ENCODE peak calls at places on chromosomes 11 and 22, in nine cellular contexts. One of them, this sample, is unnamed.

GRCh38 chr11:2447253-2447950 is 2.6 kb downstream of the KCNQ1 start:
- DNase-seq in aorta: peak; percentile 66
- DNase-seq in stimulated activated CD4-positive, alpha-beta T cell treated with anti-CD3 and anti-CD28 coated beads, Interleukin-4, amount 100 ng/mL, for 1 hour: no peak
- DNase-seq in cardiac septum: peak; percentile 59
- DNase-seq in NCI-H774: no peak
- DNase-seq in activated T-cell treated with anti-CD3 and anti-CD28 coated beads for 1 hour: no peak
- DNase-seq in CD14-positive monocyte: no peak
- DNase-seq in dorsolateral prefrontal cortex: no peak
- DNase-seq in NCI-H1105: no peak
- DNase-seq in this sample: no peak

GRCh38 chr11:114149689-114150407 is 90.3 kb downstream of the ZBTB16 start:
- DNase-seq in aorta: no peak
- DNase-seq in stimulated activated CD4-positive, alpha-beta T cell treated with anti-CD3 and anti-CD28 coated beads, Interleukin-4, amount 100 ng/mL, for 1 hour: no peak
- DNase-seq in cardiac septum: no peak
- DNase-seq in NCI-H774: no peak
- DNase-seq in activated T-cell treated with anti-CD3 and anti-CD28 coated beads for 1 hour: no peak
- DNase-seq in CD14-positive monocyte: no peak
- DNase-seq in dorsolateral prefrontal cortex: no peak
- DNase-seq in NCI-H1105: no peak
- DNase-seq in this sample: no peak

GRCh38 chr11:205221-206001 is 1.8 kb downstream of the BET1L start:
- DNase-seq in aorta: no peak
- DNase-seq in stimulated activated CD4-positive, alpha-beta T cell treated with anti-CD3 and anti-CD28 coated beads, Interleukin-4, amount 100 ng/mL, for 1 hour: no peak
- DNase-seq in cardiac septum: peak; percentile 51
- DNase-seq in NCI-H774: no peak
- DNase-seq in activated T-cell treated with anti-CD3 and anti-CD28 coated beads for 1 hour: no peak
- DNase-seq in CD14-positive monocyte: no peak
- DNase-seq in dorsolateral prefrontal cortex: peak; percentile 22
- DNase-seq in NCI-H1105: no peak
- DNase-seq in this sample: no peak

GRCh38 chr22:36510384-36510783 is 3.5 kb upstream of the FOXRED2 start:
- DNase-seq in aorta: no peak
- DNase-seq in stimulated activated CD4-positive, alpha-beta T cell treated with anti-CD3 and anti-CD28 coated beads, Interleukin-4, amount 100 ng/mL, for 1 hour: no peak
- DNase-seq in cardiac septum: no peak
- DNase-seq in NCI-H774: no peak
- DNase-seq in activated T-cell treated with anti-CD3 and anti-CD28 coated beads for 1 hour: no peak
- DNase-seq in CD14-positive monocyte: no peak
- DNase-seq in dorsolateral prefrontal cortex: no peak
- DNase-seq in NCI-H1105: no peak
- DNase-seq in this sample: no peak

GRCh38 chr11:33542921-33543320 is 157.7 kb downstream of the C11orf91 start:
- DNase-seq in aorta: no peak
- DNase-seq in stimulated activated CD4-positive, alpha-beta T cell treated with anti-CD3 and anti-CD28 coated beads, Interleukin-4, amount 100 ng/mL, for 1 hour: peak; percentile 40
- DNase-seq in cardiac septum: no peak
- DNase-seq in NCI-H774: no peak
- DNase-seq in activated T-cell treated with anti-CD3 and anti-CD28 coated beads for 1 hour: peak; percentile 12
- DNase-seq in CD14-positive monocyte: no peak
- DNase-seq in dorsolateral prefrontal cortex: peak; percentile 62
- DNase-seq in NCI-H1105: no peak
- DNase-seq in this sample: peak; percentile 39

GRCh38 chr11:115180272-115180671 is 323.9 kb downstream of the CADM1 start:
- DNase-seq in aorta: no peak
- DNase-seq in stimulated activated CD4-positive, alpha-beta T cell treated with anti-CD3 and anti-CD28 coated beads, Interleukin-4, amount 100 ng/mL, for 1 hour: no peak
- DNase-seq in cardiac septum: no peak
- DNase-seq in NCI-H774: no peak
- DNase-seq in activated T-cell treated with anti-CD3 and anti-CD28 coated beads for 1 hour: no peak
- DNase-seq in CD14-positive monocyte: no peak
- DNase-seq in dorsolateral prefrontal cortex: no peak
- DNase-seq in NCI-H1105: no peak
- DNase-seq in this sample: no peak

GRCh38 chr22:23784215-23784732 is 2.5 kb upstream of the SMARCB1 start:
- DNase-seq in aorta: no peak
- DNase-seq in stimulated activated CD4-positive, alpha-beta T cell treated with anti-CD3 and anti-CD28 coated beads, Interleukin-4, amount 100 ng/mL, for 1 hour: no peak
- DNase-seq in cardiac septum: no peak
- DNase-seq in NCI-H774: no peak
- DNase-seq in activated T-cell treated with anti-CD3 and anti-CD28 coated beads for 1 hour: no peak
- DNase-seq in CD14-positive monocyte: no peak
- DNase-seq in dorsolateral prefrontal cortex: no peak
- DNase-seq in NCI-H1105: no peak
- DNase-seq in this sample: no peak

GRCh38 chr11:76962583-76963416 is 71.4 kb upstream of the B3GNT6 start:
- DNase-seq in aorta: no peak
- DNase-seq in stimulated activated CD4-positive, alpha-beta T cell treated with anti-CD3 and anti-CD28 coated beads, Interleukin-4, amount 100 ng/mL, for 1 hour: no peak
- DNase-seq in cardiac septum: no peak
- DNase-seq in NCI-H774: no peak
- DNase-seq in activated T-cell treated with anti-CD3 and anti-CD28 coated beads for 1 hour: no peak
- DNase-seq in CD14-positive monocyte: no peak
- DNase-seq in dorsolateral prefrontal cortex: no peak
- DNase-seq in NCI-H1105: no peak
- DNase-seq in this sample: no peak

GRCh38 chr22:48662476-48663150 is 1165.1 kb downstream of the BRD1 start:
- DNase-seq in aorta: no peak
- DNase-seq in stimulated activated CD4-positive, alpha-beta T cell treated with anti-CD3 and anti-CD28 coated beads, Interleukin-4, amount 100 ng/mL, for 1 hour: no peak
- DNase-seq in cardiac septum: no peak
- DNase-seq in NCI-H774: no peak
- DNase-seq in activated T-cell treated with anti-CD3 and anti-CD28 coated beads for 1 hour: no peak
- DNase-seq in CD14-positive monocyte: no peak
- DNase-seq in dorsolateral prefrontal cortex: no peak
- DNase-seq in NCI-H1105: no peak
- DNase-seq in this sample: no peak

GRCh38 chr22:19738664-19739447 is 15.5 kb downstream of the GP1BB start:
- DNase-seq in aorta: no peak
- DNase-seq in stimulated activated CD4-positive, alpha-beta T cell treated with anti-CD3 and anti-CD28 coated beads, Interleukin-4, amount 100 ng/mL, for 1 hour: no peak
- DNase-seq in cardiac septum: no peak
- DNase-seq in NCI-H774: no peak
- DNase-seq in activated T-cell treated with anti-CD3 and anti-CD28 coated beads for 1 hour: no peak
- DNase-seq in CD14-positive monocyte: no peak
- DNase-seq in dorsolateral prefrontal cortex: no peak
- DNase-seq in NCI-H1105: no peak
- DNase-seq in this sample: no peak

GRCh38 chr22:45413013-45413367 is 409 bp downstream of the SMC1B start:
- DNase-seq in aorta: no peak
- DNase-seq in stimulated activated CD4-positive, alpha-beta T cell treated with anti-CD3 and anti-CD28 coated beads, Interleukin-4, amount 100 ng/mL, for 1 hour: no peak
- DNase-seq in cardiac septum: no peak
- DNase-seq in NCI-H774: no peak
- DNase-seq in activated T-cell treated with anti-CD3 and anti-CD28 coated beads for 1 hour: no peak
- DNase-seq in CD14-positive monocyte: no peak
- DNase-seq in dorsolateral prefrontal cortex: no peak
- DNase-seq in NCI-H1105: no peak
- DNase-seq in this sample: no peak

GRCh38 chr22:49983148-49984042 is 22.8 kb downstream of the PIM3 start:
- DNase-seq in aorta: peak; percentile 75
- DNase-seq in stimulated activated CD4-positive, alpha-beta T cell treated with anti-CD3 and anti-CD28 coated beads, Interleukin-4, amount 100 ng/mL, for 1 hour: no peak
- DNase-seq in cardiac septum: peak; percentile 63
- DNase-seq in NCI-H774: no peak
- DNase-seq in activated T-cell treated with anti-CD3 and anti-CD28 coated beads for 1 hour: no peak
- DNase-seq in CD14-positive monocyte: no peak
- DNase-seq in dorsolateral prefrontal cortex: peak; percentile 13
- DNase-seq in NCI-H1105: no peak
- DNase-seq in this sample: no peak

GRCh38 chr11:76838422-76839068 is 22.2 kb upstream of the ACER3 start:
- DNase-seq in aorta: no peak
- DNase-seq in stimulated activated CD4-positive, alpha-beta T cell treated with anti-CD3 and anti-CD28 coated beads, Interleukin-4, amount 100 ng/mL, for 1 hour: no peak
- DNase-seq in cardiac septum: no peak
- DNase-seq in NCI-H774: no peak
- DNase-seq in activated T-cell treated with anti-CD3 and anti-CD28 coated beads for 1 hour: no peak
- DNase-seq in CD14-positive monocyte: no peak
- DNase-seq in dorsolateral prefrontal cortex: no peak
- DNase-seq in NCI-H1105: no peak
- DNase-seq in this sample: peak; percentile 7

GRCh38 chr11:36899796-36900195 is 301.8 kb upstream of the RAG2 start:
- DNase-seq in aorta: no peak
- DNase-seq in stimulated activated CD4-positive, alpha-beta T cell treated with anti-CD3 and anti-CD28 coated beads, Interleukin-4, amount 100 ng/mL, for 1 hour: no peak
- DNase-seq in cardiac septum: no peak
- DNase-seq in NCI-H774: peak; percentile 41
- DNase-seq in activated T-cell treated with anti-CD3 and anti-CD28 coated beads for 1 hour: no peak
- DNase-seq in CD14-positive monocyte: no peak
- DNase-seq in dorsolateral prefrontal cortex: no peak
- DNase-seq in NCI-H1105: no peak
- DNase-seq in this sample: no peak

GRCh38 chr11:107116358-107116757 is 98.1 kb upstream of the GUCY1A2 start:
- DNase-seq in aorta: no peak
- DNase-seq in stimulated activated CD4-positive, alpha-beta T cell treated with anti-CD3 and anti-CD28 coated beads, Interleukin-4, amount 100 ng/mL, for 1 hour: no peak
- DNase-seq in cardiac septum: no peak
- DNase-seq in NCI-H774: no peak
- DNase-seq in activated T-cell treated with anti-CD3 and anti-CD28 coated beads for 1 hour: no peak
- DNase-seq in CD14-positive monocyte: no peak
- DNase-seq in dorsolateral prefrontal cortex: no peak
- DNase-seq in NCI-H1105: no peak
- DNase-seq in this sample: no peak

GRCh38 chr11:113373306-113373705 is 14.3 kb upstream of the ANKK1 start:
- DNase-seq in aorta: no peak
- DNase-seq in stimulated activated CD4-positive, alpha-beta T cell treated with anti-CD3 and anti-CD28 coated beads, Interleukin-4, amount 100 ng/mL, for 1 hour: no peak
- DNase-seq in cardiac septum: no peak
- DNase-seq in NCI-H774: no peak
- DNase-seq in activated T-cell treated with anti-CD3 and anti-CD28 coated beads for 1 hour: no peak
- DNase-seq in CD14-positive monocyte: no peak
- DNase-seq in dorsolateral prefrontal cortex: no peak
- DNase-seq in NCI-H1105: no peak
- DNase-seq in this sample: no peak

GRCh38 chr11:107018902-107019493 is 722 bp upstream of the GUCY1A2 start:
- DNase-seq in aorta: peak; percentile 80
- DNase-seq in stimulated activated CD4-positive, alpha-beta T cell treated with anti-CD3 and anti-CD28 coated beads, Interleukin-4, amount 100 ng/mL, for 1 hour: no peak
- DNase-seq in cardiac septum: peak; percentile 75
- DNase-seq in NCI-H774: no peak
- DNase-seq in activated T-cell treated with anti-CD3 and anti-CD28 coated beads for 1 hour: no peak
- DNase-seq in CD14-positive monocyte: no peak
- DNase-seq in dorsolateral prefrontal cortex: peak; percentile 46
- DNase-seq in NCI-H1105: no peak
- DNase-seq in this sample: peak; percentile 53

GRCh38 chr11:65646921-65647701 is 9.2 kb downstream of the SIPA1 start:
- DNase-seq in aorta: no peak
- DNase-seq in stimulated activated CD4-positive, alpha-beta T cell treated with anti-CD3 and anti-CD28 coated beads, Interleukin-4, amount 100 ng/mL, for 1 hour: no peak
- DNase-seq in cardiac septum: no peak
- DNase-seq in NCI-H774: no peak
- DNase-seq in activated T-cell treated with anti-CD3 and anti-CD28 coated beads for 1 hour: no peak
- DNase-seq in CD14-positive monocyte: no peak
- DNase-seq in dorsolateral prefrontal cortex: peak; percentile 50
- DNase-seq in NCI-H1105: no peak
- DNase-seq in this sample: peak; percentile 23

GRCh38 chr11:103903621-103904323 is 132.7 kb upstream of the DDI1 start:
- DNase-seq in aorta: no peak
- DNase-seq in stimulated activated CD4-positive, alpha-beta T cell treated with anti-CD3 and anti-CD28 coated beads, Interleukin-4, amount 100 ng/mL, for 1 hour: no peak
- DNase-seq in cardiac septum: no peak
- DNase-seq in NCI-H774: no peak
- DNase-seq in activated T-cell treated with anti-CD3 and anti-CD28 coated beads for 1 hour: no peak
- DNase-seq in CD14-positive monocyte: no peak
- DNase-seq in dorsolateral prefrontal cortex: no peak
- DNase-seq in NCI-H1105: no peak
- DNase-seq in this sample: no peak

GRCh38 chr22:49567894-49568750 is 259.6 kb downstream of the BRD1 start:
- DNase-seq in aorta: no peak
- DNase-seq in stimulated activated CD4-positive, alpha-beta T cell treated with anti-CD3 and anti-CD28 coated beads, Interleukin-4, amount 100 ng/mL, for 1 hour: no peak
- DNase-seq in cardiac septum: peak; percentile 69
- DNase-seq in NCI-H774: no peak
- DNase-seq in activated T-cell treated with anti-CD3 and anti-CD28 coated beads for 1 hour: no peak
- DNase-seq in CD14-positive monocyte: no peak
- DNase-seq in dorsolateral prefrontal cortex: peak; percentile 16
- DNase-seq in NCI-H1105: no peak
- DNase-seq in this sample: no peak

GRCh38 chr11:116946414-116946813 is 109.0 kb upstream of the APOA1 start:
- DNase-seq in aorta: no peak
- DNase-seq in stimulated activated CD4-positive, alpha-beta T cell treated with anti-CD3 and anti-CD28 coated beads, Interleukin-4, amount 100 ng/mL, for 1 hour: no peak
- DNase-seq in cardiac septum: no peak
- DNase-seq in NCI-H774: no peak
- DNase-seq in activated T-cell treated with anti-CD3 and anti-CD28 coated beads for 1 hour: no peak
- DNase-seq in CD14-positive monocyte: no peak
- DNase-seq in dorsolateral prefrontal cortex: no peak
- DNase-seq in NCI-H1105: no peak
- DNase-seq in this sample: no peak

GRCh38 chr22:44456661-44457412 is 41.2 kb downstream of the RTL6 start:
- DNase-seq in aorta: no peak
- DNase-seq in stimulated activated CD4-positive, alpha-beta T cell treated with anti-CD3 and anti-CD28 coated beads, Interleukin-4, amount 100 ng/mL, for 1 hour: no peak
- DNase-seq in cardiac septum: no peak
- DNase-seq in NCI-H774: no peak
- DNase-seq in activated T-cell treated with anti-CD3 and anti-CD28 coated beads for 1 hour: no peak
- DNase-seq in CD14-positive monocyte: no peak
- DNase-seq in dorsolateral prefrontal cortex: no peak
- DNase-seq in NCI-H1105: no peak
- DNase-seq in this sample: no peak

GRCh38 chr22:45529097-45529496 is 26.4 kb downstream of the FBLN1 start:
- DNase-seq in aorta: no peak
- DNase-seq in stimulated activated CD4-positive, alpha-beta T cell treated with anti-CD3 and anti-CD28 coated beads, Interleukin-4, amount 100 ng/mL, for 1 hour: no peak
- DNase-seq in cardiac septum: no peak
- DNase-seq in NCI-H774: no peak
- DNase-seq in activated T-cell treated with anti-CD3 and anti-CD28 coated beads for 1 hour: no peak
- DNase-seq in CD14-positive monocyte: no peak
- DNase-seq in dorsolateral prefrontal cortex: no peak
- DNase-seq in NCI-H1105: no peak
- DNase-seq in this sample: no peak

GRCh38 chr11:2302280-2302843 is 549 bp downstream of the TSPAN32 start:
- DNase-seq in aorta: peak; percentile 76
- DNase-seq in stimulated activated CD4-positive, alpha-beta T cell treated with anti-CD3 and anti-CD28 coated beads, Interleukin-4, amount 100 ng/mL, for 1 hour: peak; percentile 26
- DNase-seq in cardiac septum: no peak
- DNase-seq in NCI-H774: no peak
- DNase-seq in activated T-cell treated with anti-CD3 and anti-CD28 coated beads for 1 hour: no peak
- DNase-seq in CD14-positive monocyte: peak; percentile 49
- DNase-seq in dorsolateral prefrontal cortex: no peak
- DNase-seq in NCI-H1105: no peak
- DNase-seq in this sample: no peak